ENCODE peak calls at places on chromosome 1, in eight cellular contexts. D, R, M, Q, F, Z, X and L are unnamed samples.

GRCh38 chr1:40059292-40059959 is 18.9 kb downstream of the CAP1 start:
- DNase-seq in F (peak; percentile 29), Z (no peak), Q (peak; percentile 54), X (no peak), M (no peak), R (no peak), D (peak; percentile 81), L (no peak)

GRCh38 chr1:37701051-37701450 is 8.7 kb downstream of the CDCA8 start:
- DNase-seq in Z (no peak), X (no peak), Q (no peak), F (no peak), R (no peak), M (no peak), D (no peak), L (no peak)

GRCh38 chr1:55069280-55069679 is 29.9 kb downstream of the PCSK9 start:
- DNase-seq in Q (no peak), M (no peak), X (no peak), Z (no peak), R (no peak), F (no peak), D (no peak), L (no peak)

GRCh38 chr1:224525411-224526040 is 90.6 kb upstream of the CNIH3 start:
- DNase-seq in R (no peak), D (no peak), Q (no peak), M (no peak), X (peak; percentile 55), F (no peak), Z (no peak), L (no peak)

GRCh38 chr1:14539953-14540563 is 58.4 kb upstream of the KAZN start:
- DNase-seq in D (peak; percentile 29), Q (no peak), X (peak; percentile 69), F (no peak), R (no peak), M (no peak), Z (no peak), L (no peak)

GRCh38 chr1:182447660-182448059 is 2.3 kb upstream of the RGSL1 start:
- DNase-seq in M (no peak), F (no peak), X (no peak), Z (no peak), Q (no peak), R (no peak), D (no peak), L (no peak)

GRCh38 chr1:108570128-108570527 is 10.2 kb downstream of the EEIG2 start:
- DNase-seq in D (peak; percentile 71), Z (no peak), X (peak; percentile 10), Q (peak; percentile 21), M (no peak), F (no peak), R (no peak), L (peak; percentile 48)

GRCh38 chr1:172273668-172274396 is 146.7 kb upstream of the C1orf105 start:
- DNase-seq in X (no peak), M (no peak), D (peak; percentile 46), Z (no peak), F (no peak), R (no peak), Q (no peak), L (no peak)

GRCh38 chr1:1758059-1758621 is 20.1 kb downstream of the NADK start:
- DNase-seq in F (no peak), Q (no peak), M (no peak), R (no peak), X (no peak), Z (no peak), D (no peak), L (peak; percentile 27)

GRCh38 chr1:228194921-228195812 is 12.7 kb upstream of the OBSCN start:
- DNase-seq in X (no peak), M (no peak), F (no peak), R (no peak), Z (no peak), D (no peak), Q (no peak), L (no peak)

GRCh38 chr1:246317723-246318359 is 189.2 kb downstream of the SMYD3 start:
- DNase-seq in M (no peak), Z (no peak), Q (no peak), X (no peak), D (no peak), R (no peak), F (peak; percentile 12), L (no peak)

GRCh38 chr1:173175514-173176146 is 31.5 kb downstream of the TNFSF4 start:
- DNase-seq in M (no peak), R (no peak), Z (no peak), F (peak; percentile 49), X (no peak), Q (no peak), D (no peak), L (no peak)

GRCh38 chr1:32336963-32337675 is 1.1 kb upstream of the MARCKSL1 start:
- DNase-seq in X (peak; percentile 33), Q (no peak), D (peak; percentile 97), F (no peak), Z (no peak), R (no peak), M (no peak), L (peak; percentile 38)